ENCODE peak calls at places on chromosomes 5 and 9, in five cellular contexts. E is heart left ventricle, C is IMR-90, Y is A549, B is stomach. P is an unnamed sample.

GRCh38 chr9:95156074-95156473 is 161.4 kb downstream of the FANCC start:
- DNase-seq in B (no peak), E (no peak), C (no peak), Y (no peak), P (no peak)

GRCh38 chr9:36327903-36328302 is 69.7 kb upstream of the GNE start:
- DNase-seq in B (no peak), E (no peak), C (peak; percentile 47), Y (no peak), P (no peak)

GRCh38 chr9:81619353-81620008 is 69.9 kb downstream of the TLE1 start:
- DNase-seq in B (no peak), E (no peak), C (peak; percentile 98), Y (no peak), P (no peak)

GRCh38 chr9:71716138-71716909 is 52.0 kb downstream of the CEMIP2 start:
- DNase-seq in E (no peak), Y (no peak), C (no peak), B (no peak), P (no peak)

GRCh38 chr5:32711693-32712462 is 757 bp downstream of the NPR3 start:
- DNase-seq in B (no peak), Y (peak; percentile 52), C (peak; percentile 49), E (peak; percentile 20), P (no peak)

GRCh38 chr9:136584401-136585328 is 38.8 kb upstream of the NOTCH1 start:
- DNase-seq in Y (no peak), E (peak; percentile 56), B (peak; percentile 35), C (no peak), P (peak; percentile 30)

GRCh38 chr5:98933446-98934072 is 4.8 kb upstream of the CHD1 start:
- DNase-seq in Y (no peak), B (no peak), C (no peak), E (no peak), P (no peak)

GRCh38 chr5:116766470-116766947 is 191.9 kb upstream of the SEMA6A start:
- DNase-seq in B (no peak), Y (peak; percentile 67), C (no peak), E (peak; percentile 15), P (no peak)

GRCh38 chr5:73587923-73588322 is 22.4 kb downstream of the UTP15 start:
- DNase-seq in E (no peak), B (no peak), Y (no peak), C (no peak), P (no peak)

GRCh38 chr9:111886983-111887718 is 9.5 kb upstream of the UGCG start:
- DNase-seq in C (no peak), B (no peak), E (no peak), Y (no peak), P (no peak)

GRCh38 chr9:111895996-111896941 is at the start of gene UGCG:
- DNase-seq in B (peak; percentile 92), E (peak; percentile 92), Y (peak; percentile 90), C (peak; percentile 90), P (peak; percentile 84)

GRCh38 chr9:111891910-111892499 is 4.6 kb upstream of the UGCG start:
- DNase-seq in B (peak; percentile 82), E (no peak), C (no peak), Y (peak; percentile 52), P (peak; percentile 21)

DNA sequence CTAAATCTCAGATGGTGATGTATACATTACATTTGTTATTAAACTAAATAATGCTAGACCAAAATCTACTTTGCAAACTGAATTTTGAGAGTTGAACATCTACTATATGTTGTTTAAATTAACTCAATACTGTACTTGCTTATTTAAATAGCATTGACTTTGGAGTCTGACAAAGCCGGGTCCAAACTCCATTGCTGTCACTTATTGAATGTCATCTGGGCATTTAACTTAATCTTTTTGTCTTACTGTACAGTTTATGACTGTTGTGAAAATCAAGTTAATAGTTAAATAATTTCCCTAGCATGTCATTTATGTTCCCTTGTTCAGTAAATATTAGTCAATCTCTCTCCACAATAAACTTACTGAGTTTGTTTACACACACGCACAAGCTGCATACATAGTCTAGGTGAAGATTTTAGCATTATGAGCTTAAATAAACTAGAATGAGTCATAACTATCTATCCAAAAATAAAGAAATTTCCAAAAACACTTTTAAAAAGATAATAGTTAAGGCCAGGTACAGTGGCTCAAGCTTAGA is 6.3 kb upstream of the UGCG start:
- DNase-seq in B (no peak), Y (no peak), C (no peak), E (no peak), P (no peak)
- TF ChIP-seq POLR2A in B (no peak), Y (no peak), C (no peak), E (no peak), P (no peak)

DNA sequence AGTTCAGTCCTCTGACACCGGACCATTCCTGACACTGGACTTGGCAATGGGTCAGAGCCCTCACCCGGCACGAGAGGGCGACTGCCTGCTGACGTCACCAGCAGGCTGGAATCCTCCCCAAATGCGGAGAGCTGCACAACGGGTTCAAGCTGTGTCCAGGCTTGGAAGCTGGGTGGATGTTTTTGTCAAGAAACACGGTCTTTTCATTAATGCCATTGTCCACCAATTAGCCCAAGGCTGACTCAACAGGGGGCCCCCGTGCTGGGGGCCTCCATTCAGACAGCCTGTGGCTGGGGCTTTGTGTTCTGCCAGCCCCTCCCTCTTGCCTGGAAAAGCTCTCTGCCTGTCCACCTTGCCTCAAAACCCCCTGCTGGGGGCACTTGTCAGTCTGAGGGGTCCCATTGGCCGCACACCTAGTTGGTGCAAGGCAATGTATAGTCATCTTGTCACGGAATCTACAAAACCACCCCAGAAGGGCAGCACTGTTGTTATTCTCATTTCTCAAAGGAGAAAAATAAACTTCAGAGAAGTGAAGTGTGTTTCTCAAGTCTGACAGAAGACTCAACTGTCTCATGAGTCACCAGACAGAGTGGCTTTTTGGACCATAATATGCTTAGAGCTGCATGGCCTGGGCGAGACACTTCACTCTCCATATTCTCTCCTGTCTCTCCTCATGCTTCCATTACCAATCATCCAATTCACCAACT is 24.6 kb downstream of the NDUFA8 start:
- DNase-seq in B (no peak), Y (no peak), C (peak; percentile 23), E (no peak), P (no peak)
- TF ChIP-seq CTCF in B (no peak), Y (no peak), C (no peak), E (no peak), P (no peak)

GRCh38 chr9:20622330-20623020 is at the start of gene MLLT3:
- DNase-seq in C (peak; percentile 95), B (peak; percentile 97), Y (peak; percentile 96), E (peak; percentile 96), P (peak; percentile 95)
- TF ChIP-seq POLR2A in C (no peak), B (no peak), Y (peak; percentile 27), E (peak; percentile 73), P (peak; percentile 76)

GRCh38 chr9:110842169-110842568 is 173.6 kb downstream of the MUSK start:
- DNase-seq in C (no peak), E (no peak), Y (no peak), B (no peak), P (no peak)
- TF ChIP-seq CTCF in C (no peak), E (no peak), Y (no peak), B (no peak), P (no peak)

P was measured in prostate gland.